ENCODE peak calls at places on chromosomes 7 and 10, in seven cellular contexts. U is A549, C is HepG2, I is HCT116, K is GM23338, Z is SK-N-SH, E is Panc1. S is an unnamed sample.

GRCh38 chr10:53453196-53453595 is 680.6 kb upstream of the MBL2 start:
- DNase-seq in U (no peak), C (peak; percentile 5), I (no peak), K (peak; percentile 70), Z (peak; percentile 10), E (no peak), S (no peak)

GRCh38 chr10:91108820-91109219 is 111.6 kb upstream of the PCGF5 start:
- DNase-seq in U (no peak), C (no peak), I (no peak), K (no peak), Z (no peak), E (no peak), S (no peak)

GRCh38 chr10:60942604-60943269 is 1.2 kb downstream of the RHOBTB1 start:
- DNase-seq in U (no peak), C (no peak), I (no peak), K (peak; percentile 25), Z (peak; percentile 16), E (no peak), S (peak; percentile 87)

GRCh38 chr7:50068850-50069551 is 24.0 kb downstream of the ZPBP start:
- DNase-seq in U (no peak), C (no peak), I (peak; percentile 22), K (peak; percentile 94), Z (no peak), E (peak; percentile 8), S (no peak)

GRCh38 chr10:47198221-47198620 is 101.8 kb upstream of the GDF10 start:
- DNase-seq in U (no peak), C (no peak), I (no peak), K (no peak), Z (no peak), E (no peak), S (no peak)

GRCh38 chr10:660980-661890 is 28.2 kb downstream of the DIP2C start:
- DNase-seq in U (no peak), C (peak; percentile 30), I (no peak), K (no peak), Z (no peak), E (no peak), S (no peak)

GRCh38 chr10:34494012-34494411 is 321.1 kb downstream of the PARD3 start:
- DNase-seq in U (peak; percentile 68), C (no peak), I (no peak), K (no peak), Z (no peak), E (no peak), S (no peak)

GRCh38 chr7:119572132-119572531 is 700.8 kb upstream of the KCND2 start:
- DNase-seq in U (no peak), C (no peak), I (no peak), K (no peak), Z (no peak), E (no peak), S (no peak)

GRCh38 chr10:62080905-62081304 is 179.4 kb downstream of the ARID5B start:
- DNase-seq in U (no peak), C (no peak), I (no peak), K (peak; percentile 17), Z (no peak), E (no peak), S (no peak)

GRCh38 chr7:127189074-127189473 is 63.7 kb downstream of the GRM8 start:
- DNase-seq in U (no peak), C (no peak), I (no peak), K (no peak), Z (no peak), E (peak; percentile 12), S (no peak)

GRCh38 chr7:147276783-147277370 is 1160.3 kb downstream of the CNTNAP2 start:
- DNase-seq in U (no peak), C (no peak), I (no peak), K (no peak), Z (no peak), E (no peak), S (no peak)

GRCh38 chr7:27362026-27362425 is 119.4 kb downstream of the EVX1 start:
- DNase-seq in U (no peak), C (no peak), I (no peak), K (no peak), Z (no peak), E (no peak), S (no peak)

GRCh38 chr10:62924344-62924748 is 108.2 kb upstream of the EGR2 start:
- DNase-seq in U (no peak), C (no peak), I (peak; percentile 49), K (peak; percentile 86), Z (peak; percentile 23), E (no peak), S (no peak)

GRCh38 chr10:1939016-1939415 is 201.7 kb upstream of the ADARB2 start:
- DNase-seq in U (no peak), C (no peak), I (no peak), K (no peak), Z (no peak), E (no peak), S (no peak)

GRCh38 chr7:128264477-128264876 is 23.4 kb downstream of the LEP start:
- DNase-seq in U (no peak), C (no peak), I (no peak), K (no peak), Z (no peak), E (no peak), S (no peak)

GRCh38 chr10:78472542-78472890 is 438.9 kb downstream of the RPS24 start:
- DNase-seq in U (no peak), C (no peak), I (no peak), K (peak; percentile 9), Z (peak; percentile 69), E (no peak), S (no peak)

GRCh38 chr10:60384708-60385398 is 4.8 kb downstream of the ANK3 start:
- DNase-seq in U (peak; percentile 37), C (no peak), I (peak; percentile 63), K (no peak), Z (no peak), E (no peak), S (no peak)

GRCh38 chr7:157434701-157435100 is 97.9 kb downstream of the DNAJB6 start:
- DNase-seq in U (no peak), C (no peak), I (no peak), K (no peak), Z (no peak), E (no peak), S (no peak)

GRCh38 chr7:50812847-50813475 is 30.3 kb upstream of the GRB10 start:
- DNase-seq in U (peak; percentile 53), C (peak; percentile 28), I (peak; percentile 49), K (peak; percentile 13), Z (no peak), E (peak; percentile 81), S (no peak)

GRCh38 chr10:122290334-122290733 is 19.2 kb downstream of the BTBD16 start:
- DNase-seq in U (no peak), C (peak; percentile 41), I (no peak), K (no peak), Z (no peak), E (no peak), S (no peak)

GRCh38 chr10:122286872-122287271 is 15.8 kb downstream of the BTBD16 start:
- DNase-seq in U (no peak), C (no peak), I (no peak), K (peak; percentile 33), Z (no peak), E (no peak), S (no peak)

GRCh38 chr10:122288917-122289316 is 17.8 kb downstream of the BTBD16 start:
- DNase-seq in U (no peak), C (no peak), I (no peak), K (no peak), Z (no peak), E (no peak), S (no peak)

GRCh38 chr10:122285506-122286444 is 14.7 kb downstream of the BTBD16 start:
- DNase-seq in U (no peak), C (no peak), I (no peak), K (no peak), Z (no peak), E (no peak), S (no peak)

DNA sequence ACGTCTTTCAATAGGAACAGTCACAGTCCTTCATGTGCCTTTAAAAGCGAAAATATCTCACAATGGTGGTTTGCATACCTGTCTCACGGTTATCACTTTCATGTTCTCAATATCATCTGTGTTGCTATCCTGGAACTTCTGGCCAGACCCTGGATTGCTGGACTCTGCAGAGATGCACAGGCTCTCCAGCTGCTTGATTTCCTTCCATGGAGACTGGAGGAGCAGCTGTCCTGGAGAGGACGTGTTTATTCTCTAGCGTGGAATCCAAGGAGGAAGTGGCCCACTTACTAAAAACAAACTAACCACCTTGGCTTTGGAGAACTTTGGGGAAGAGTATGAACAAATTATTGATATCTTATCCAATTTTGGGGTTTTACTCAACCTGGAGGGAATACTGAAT is 16.5 kb downstream of the BTBD16 start:
- DNase-seq in U (no peak), C (no peak), I (no peak), K (no peak), Z (no peak), E (no peak), S (no peak)
- TF ChIP-seq REST in U (no peak), C (no peak), I (no peak), K (no peak), Z (no peak), E (no peak), S (no peak)

GRCh38 chr7:129569811-129570215 is 41.7 kb upstream of the NRF1 start:
- DNase-seq in U (peak; percentile 82), C (peak; percentile 89), I (peak; percentile 63), K (no peak), Z (no peak), E (peak; percentile 71), S (no peak)
- TF ChIP-seq REST in U (no peak), C (no peak), I (no peak), K (no peak), Z (no peak), E (no peak), S (no peak)

DNA sequence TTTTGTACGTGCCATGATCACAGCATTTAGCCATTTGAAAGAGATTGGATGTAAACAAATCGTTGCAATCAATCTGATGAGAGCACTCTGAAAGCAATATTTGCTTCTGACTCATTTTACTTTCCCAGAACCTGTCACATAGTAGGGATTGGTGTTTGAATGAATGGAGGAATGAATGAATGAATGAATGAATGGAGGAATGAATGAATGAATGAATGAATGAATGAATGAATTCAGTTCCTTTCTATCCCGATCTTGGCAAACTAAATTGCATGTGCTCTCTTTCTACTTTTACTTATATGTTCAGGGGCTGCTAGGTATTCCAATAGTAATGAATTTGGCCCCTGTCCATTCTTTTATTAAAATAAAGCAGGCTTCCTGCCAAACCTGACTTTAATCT is 1091.7 kb upstream of the CELF2 start:
- DNase-seq in U (no peak), C (no peak), I (no peak), K (no peak), Z (no peak), E (no peak), S (no peak)
- TF ChIP-seq REST in U (no peak), C (no peak), I (no peak), K (no peak), Z (no peak), E (no peak), S (no peak)

DNA sequence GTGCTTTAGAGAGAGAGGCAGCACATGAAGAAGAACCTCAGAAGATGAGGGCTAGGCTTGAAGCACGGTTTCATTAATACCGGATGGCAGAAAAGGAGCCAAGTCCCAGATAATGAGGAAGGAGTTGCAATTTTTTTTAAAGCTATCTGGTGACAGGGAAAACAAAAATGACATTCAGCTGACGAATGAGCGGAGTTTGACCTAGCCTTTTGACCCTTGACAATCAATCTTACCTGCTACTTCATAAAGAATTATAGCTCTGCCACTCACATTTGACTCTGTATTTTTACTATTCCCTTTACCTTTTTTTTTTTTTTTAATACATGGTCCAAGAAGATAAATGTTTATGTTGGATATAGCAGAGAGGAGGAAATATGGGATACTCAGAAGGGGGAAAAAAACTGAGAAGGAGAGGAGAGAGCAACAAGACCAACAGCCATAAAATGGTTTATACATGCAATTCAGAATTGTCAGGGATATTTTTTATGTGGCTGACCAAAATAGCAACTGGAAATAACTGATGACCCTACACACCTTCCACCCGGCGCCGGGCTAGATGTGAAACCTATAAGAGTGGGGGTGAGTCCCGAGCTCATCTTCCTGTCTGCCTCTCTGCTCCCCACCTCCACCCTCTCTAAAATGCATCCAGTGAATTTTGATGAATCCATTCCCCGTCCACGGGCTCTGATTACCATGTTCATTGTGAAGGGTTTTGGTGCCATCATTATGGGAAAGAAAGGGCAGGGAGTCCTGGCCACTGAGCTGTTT is 274.4 kb upstream of the YAE1 start:
- DNase-seq in U (no peak), C (no peak), I (no peak), K (no peak), Z (no peak), E (no peak), S (no peak)
- TF ChIP-seq REST in U (no peak), C (no peak), I (no peak), K (no peak), Z (no peak), E (no peak), S (no peak)

S was measured in HL-60.